ENCODE peak calls at places on chromosome 5, in ten cellular contexts. One of them, this sample, is unnamed.
A peak's percentile ranks its signal among the peaks of the same experiment; 100 is the strongest.

GRCh38 chr5:124790895-124791732 is 44.7 kb upstream of the ZNF608 start:
- DNase-seq in AG04450: peak; percentile 4
- DNase-seq in CD8-positive, alpha-beta T cell: no peak
- DNase-seq in tibial artery: no peak
- DNase-seq in left lung: no peak
- DNase-seq in cardiac muscle cell: peak; percentile 40
- DNase-seq in fibroblast of lung: peak; percentile 42
- DNase-seq in hepatocyte: peak; percentile 61
- DNase-seq in psoas muscle: no peak
- DNase-seq in endodermal cell: no peak
- DNase-seq in this sample: no peak

GRCh38 chr5:65800775-65801174 is 78.8 kb downstream of the NLN start:
- DNase-seq in fibroblast of lung: no peak
- DNase-seq in hepatocyte: no peak
- DNase-seq in cardiac muscle cell: no peak
- DNase-seq in CD8-positive, alpha-beta T cell: no peak
- DNase-seq in left lung: no peak
- DNase-seq in AG04450: no peak
- DNase-seq in endodermal cell: no peak
- DNase-seq in psoas muscle: no peak
- DNase-seq in tibial artery: no peak
- DNase-seq in this sample: no peak

GRCh38 chr5:71533142-71533541 is 54.0 kb upstream of the MCCC2 start:
- DNase-seq in fibroblast of lung: peak; percentile 81
- DNase-seq in tibial artery: no peak
- DNase-seq in cardiac muscle cell: peak; percentile 39
- DNase-seq in CD8-positive, alpha-beta T cell: no peak
- DNase-seq in psoas muscle: no peak
- DNase-seq in hepatocyte: no peak
- DNase-seq in endodermal cell: no peak
- DNase-seq in left lung: no peak
- DNase-seq in AG04450: no peak
- DNase-seq in this sample: no peak

GRCh38 chr5:119383008-119383407 is 27.2 kb downstream of the TNFAIP8 start:
- DNase-seq in hepatocyte: no peak
- DNase-seq in CD8-positive, alpha-beta T cell: no peak
- DNase-seq in endodermal cell: no peak
- DNase-seq in tibial artery: no peak
- DNase-seq in AG04450: no peak
- DNase-seq in fibroblast of lung: no peak
- DNase-seq in left lung: no peak
- DNase-seq in psoas muscle: no peak
- DNase-seq in cardiac muscle cell: no peak
- DNase-seq in this sample: no peak

GRCh38 chr5:80246995-80247729 is 8.7 kb downstream of the SERINC5 start:
- DNase-seq in hepatocyte: peak; percentile 90
- DNase-seq in tibial artery: peak; percentile 68
- DNase-seq in endodermal cell: peak; percentile 87
- DNase-seq in fibroblast of lung: peak; percentile 85
- DNase-seq in AG04450: no peak
- DNase-seq in cardiac muscle cell: peak; percentile 91
- DNase-seq in left lung: no peak
- DNase-seq in psoas muscle: peak; percentile 43
- DNase-seq in CD8-positive, alpha-beta T cell: peak; percentile 46
- DNase-seq in this sample: peak; percentile 97

GRCh38 chr5:169067641-169068316 is 233.2 kb downstream of the SLIT3 start:
- DNase-seq in cardiac muscle cell: peak; percentile 40
- DNase-seq in left lung: no peak
- DNase-seq in CD8-positive, alpha-beta T cell: no peak
- DNase-seq in psoas muscle: no peak
- DNase-seq in hepatocyte: no peak
- DNase-seq in fibroblast of lung: no peak
- DNase-seq in AG04450: no peak
- DNase-seq in endodermal cell: no peak
- DNase-seq in tibial artery: no peak
- DNase-seq in this sample: no peak

GRCh38 chr5:96144289-96144688 is 182.6 kb upstream of the ELL2 start:
- DNase-seq in cardiac muscle cell: no peak
- DNase-seq in psoas muscle: no peak
- DNase-seq in fibroblast of lung: no peak
- DNase-seq in AG04450: no peak
- DNase-seq in tibial artery: no peak
- DNase-seq in hepatocyte: peak; percentile 28
- DNase-seq in CD8-positive, alpha-beta T cell: no peak
- DNase-seq in endodermal cell: peak; percentile 78
- DNase-seq in left lung: no peak
- DNase-seq in this sample: no peak

GRCh38 chr5:179250561-179251225 is 94.6 kb downstream of the ADAMTS2 start:
- DNase-seq in left lung: peak; percentile 22
- DNase-seq in cardiac muscle cell: no peak
- DNase-seq in AG04450: no peak
- DNase-seq in hepatocyte: no peak
- DNase-seq in psoas muscle: no peak
- DNase-seq in CD8-positive, alpha-beta T cell: no peak
- DNase-seq in fibroblast of lung: no peak
- DNase-seq in endodermal cell: peak; percentile 32
- DNase-seq in tibial artery: peak; percentile 60
- DNase-seq in this sample: no peak

GRCh38 chr5:126139773-126140172 is 283.4 kb upstream of the GRAMD2B start:
- DNase-seq in hepatocyte: no peak
- DNase-seq in fibroblast of lung: peak; percentile 19
- DNase-seq in CD8-positive, alpha-beta T cell: no peak
- DNase-seq in AG04450: no peak
- DNase-seq in psoas muscle: no peak
- DNase-seq in left lung: no peak
- DNase-seq in cardiac muscle cell: peak; percentile 14
- DNase-seq in endodermal cell: no peak
- DNase-seq in tibial artery: no peak
- DNase-seq in this sample: peak; percentile 22

GRCh38 chr5:160496334-160496733 is 74.7 kb downstream of the PTTG1 start:
- DNase-seq in cardiac muscle cell: no peak
- DNase-seq in fibroblast of lung: no peak
- DNase-seq in endodermal cell: no peak
- DNase-seq in psoas muscle: no peak
- DNase-seq in AG04450: no peak
- DNase-seq in hepatocyte: no peak
- DNase-seq in left lung: no peak
- DNase-seq in CD8-positive, alpha-beta T cell: no peak
- DNase-seq in tibial artery: no peak
- DNase-seq in this sample: no peak

GRCh38 chr5:169956756-169957155 is 23.5 kb downstream of the INSYN2B start:
- DNase-seq in fibroblast of lung: no peak
- DNase-seq in cardiac muscle cell: peak; percentile 88
- DNase-seq in left lung: no peak
- DNase-seq in endodermal cell: no peak
- DNase-seq in tibial artery: no peak
- DNase-seq in AG04450: no peak
- DNase-seq in CD8-positive, alpha-beta T cell: no peak
- DNase-seq in psoas muscle: no peak
- DNase-seq in hepatocyte: no peak
- DNase-seq in this sample: no peak

GRCh38 chr5:154287136-154287535 is 96.6 kb downstream of the GALNT10 start:
- DNase-seq in tibial artery: no peak
- DNase-seq in AG04450: peak; percentile 49
- DNase-seq in cardiac muscle cell: peak; percentile 88
- DNase-seq in endodermal cell: peak; percentile 74
- DNase-seq in psoas muscle: no peak
- DNase-seq in fibroblast of lung: peak; percentile 54
- DNase-seq in hepatocyte: peak; percentile 60
- DNase-seq in CD8-positive, alpha-beta T cell: no peak
- DNase-seq in left lung: no peak
- DNase-seq in this sample: peak; percentile 70

GRCh38 chr5:68544656-68545565 is 329.4 kb downstream of the PIK3R1 start:
- DNase-seq in psoas muscle: no peak
- DNase-seq in endodermal cell: no peak
- DNase-seq in tibial artery: no peak
- DNase-seq in AG04450: no peak
- DNase-seq in left lung: no peak
- DNase-seq in fibroblast of lung: no peak
- DNase-seq in hepatocyte: peak; percentile 49
- DNase-seq in CD8-positive, alpha-beta T cell: no peak
- DNase-seq in cardiac muscle cell: no peak
- DNase-seq in this sample: no peak

GRCh38 chr5:181028032-181028819 is 11.8 kb upstream of the BTNL9 start:
- DNase-seq in psoas muscle: no peak
- DNase-seq in hepatocyte: peak; percentile 24
- DNase-seq in left lung: peak; percentile 45
- DNase-seq in endodermal cell: peak; percentile 74
- DNase-seq in tibial artery: no peak
- DNase-seq in CD8-positive, alpha-beta T cell: no peak
- DNase-seq in AG04450: no peak
- DNase-seq in fibroblast of lung: no peak
- DNase-seq in cardiac muscle cell: no peak
- DNase-seq in this sample: no peak

GRCh38 chr5:64635056-64635686 is 55.1 kb upstream of the SHISAL2B start:
- DNase-seq in hepatocyte: peak; percentile 34
- DNase-seq in left lung: no peak
- DNase-seq in endodermal cell: no peak
- DNase-seq in fibroblast of lung: peak; percentile 62
- DNase-seq in AG04450: peak; percentile 15
- DNase-seq in psoas muscle: no peak
- DNase-seq in tibial artery: no peak
- DNase-seq in cardiac muscle cell: peak; percentile 59
- DNase-seq in CD8-positive, alpha-beta T cell: no peak
- DNase-seq in this sample: no peak

GRCh38 chr5:149317281-149318048 is 27.8 kb upstream of the GRPEL2 start:
- DNase-seq in psoas muscle: no peak
- DNase-seq in endodermal cell: peak; percentile 67
- DNase-seq in left lung: no peak
- DNase-seq in fibroblast of lung: peak; percentile 61
- DNase-seq in CD8-positive, alpha-beta T cell: peak; percentile 38
- DNase-seq in hepatocyte: peak; percentile 56
- DNase-seq in tibial artery: no peak
- DNase-seq in AG04450: peak; percentile 33
- DNase-seq in cardiac muscle cell: peak; percentile 75
- DNase-seq in this sample: peak; percentile 28

GRCh38 chr5:118791986-118792734 is 196.2 kb downstream of the DTWD2 start:
- DNase-seq in fibroblast of lung: peak; percentile 86
- DNase-seq in left lung: no peak
- DNase-seq in CD8-positive, alpha-beta T cell: no peak
- DNase-seq in AG04450: peak; percentile 50
- DNase-seq in psoas muscle: no peak
- DNase-seq in cardiac muscle cell: peak; percentile 84
- DNase-seq in tibial artery: no peak
- DNase-seq in endodermal cell: peak; percentile 70
- DNase-seq in hepatocyte: peak; percentile 85
- DNase-seq in this sample: peak; percentile 79

DNA sequence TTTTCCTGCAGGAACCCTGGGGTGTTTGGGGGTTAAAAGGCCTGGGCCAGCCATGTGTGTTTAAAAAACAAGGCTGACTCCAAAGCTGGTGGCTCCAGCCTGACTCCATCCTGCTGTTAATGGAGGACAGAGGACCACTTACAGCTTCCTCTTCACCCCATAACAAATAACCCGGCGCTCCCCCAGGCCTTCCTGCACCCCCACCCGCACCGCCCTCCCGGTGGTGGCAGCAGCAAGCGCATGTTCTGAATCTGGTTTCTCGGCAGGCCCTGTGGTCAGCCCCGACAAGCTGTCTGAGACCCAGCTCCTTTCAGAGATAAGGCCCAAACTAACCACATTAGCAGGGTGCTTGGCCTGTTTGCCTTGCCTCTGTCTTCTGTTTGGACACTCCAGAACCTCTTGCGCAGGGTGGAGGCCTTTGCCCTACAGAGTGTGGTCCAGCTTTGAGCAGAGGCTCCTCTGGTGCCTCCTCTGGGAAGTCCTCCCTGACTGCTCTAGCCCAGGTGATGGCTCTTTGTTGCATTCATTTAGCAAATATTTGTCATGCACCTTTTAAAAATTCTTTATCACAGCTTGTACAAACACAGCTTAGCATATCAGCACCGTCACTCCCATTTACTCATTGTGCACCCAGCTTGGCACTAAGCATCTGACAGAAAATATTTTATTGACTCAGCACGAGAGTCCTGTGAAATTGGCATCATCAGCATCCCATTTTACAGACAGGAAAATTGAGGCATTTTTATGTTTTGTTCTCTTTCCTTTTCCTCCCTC is 78.4 kb downstream of the NDFIP1 start:
- DNase-seq in AG04450: no peak
- DNase-seq in hepatocyte: no peak
- DNase-seq in endodermal cell: no peak
- DNase-seq in left lung: no peak
- DNase-seq in cardiac muscle cell: peak; percentile 70
- DNase-seq in tibial artery: no peak
- DNase-seq in psoas muscle: no peak
- DNase-seq in CD8-positive, alpha-beta T cell: no peak
- DNase-seq in fibroblast of lung: peak; percentile 13
- DNase-seq in this sample: no peak
- H3K27ac ChIP-seq in AG04450: no peak overlapping the region
- H3K27ac ChIP-seq in hepatocyte: peak overlapping the region; percentile 16
- H3K27ac ChIP-seq in endodermal cell: no peak overlapping the region
- H3K27ac ChIP-seq in left lung: no peak overlapping the region
- H3K27ac ChIP-seq in cardiac muscle cell: no peak overlapping the region
- H3K27ac ChIP-seq in tibial artery: no peak overlapping the region
- H3K27ac ChIP-seq in psoas muscle: no peak overlapping the region
- H3K27ac ChIP-seq in CD8-positive, alpha-beta T cell: no peak overlapping the region
- H3K27ac ChIP-seq in fibroblast of lung: no peak overlapping the region
- H3K27ac ChIP-seq in this sample: no peak overlapping the region

GRCh38 chr5:77658662-77659061 is 20.1 kb upstream of the OTP start:
- DNase-seq in cardiac muscle cell: no peak
- DNase-seq in left lung: no peak
- DNase-seq in psoas muscle: no peak
- DNase-seq in AG04450: no peak
- DNase-seq in hepatocyte: no peak
- DNase-seq in tibial artery: no peak
- DNase-seq in fibroblast of lung: no peak
- DNase-seq in endodermal cell: no peak
- DNase-seq in CD8-positive, alpha-beta T cell: no peak
- DNase-seq in this sample: no peak
- TF ChIP-seq CTCF in cardiac muscle cell: no peak
- TF ChIP-seq CTCF in left lung: no peak
- TF ChIP-seq CTCF in psoas muscle: no peak
- TF ChIP-seq CTCF in AG04450: no peak
- TF ChIP-seq CTCF in hepatocyte: no peak
- TF ChIP-seq CTCF in tibial artery: no peak
- TF ChIP-seq CTCF in fibroblast of lung: no peak
- TF ChIP-seq CTCF in endodermal cell: no peak
- TF ChIP-seq CTCF in CD8-positive, alpha-beta T cell: no peak
- TF ChIP-seq CTCF in this sample: no peak

GRCh38 chr5:100858987-100859545 is 44.0 kb downstream of the ST8SIA4 start:
- DNase-seq in tibial artery: no peak
- DNase-seq in CD8-positive, alpha-beta T cell: no peak
- DNase-seq in AG04450: no peak
- DNase-seq in hepatocyte: no peak
- DNase-seq in psoas muscle: no peak
- DNase-seq in fibroblast of lung: no peak
- DNase-seq in cardiac muscle cell: no peak
- DNase-seq in left lung: no peak
- DNase-seq in endodermal cell: no peak
- DNase-seq in this sample: no peak
- H3K4me3 ChIP-seq in tibial artery: no peak overlapping the region
- H3K4me3 ChIP-seq in CD8-positive, alpha-beta T cell: no peak overlapping the region
- H3K4me3 ChIP-seq in AG04450: no peak overlapping the region
- H3K4me3 ChIP-seq in hepatocyte: no peak overlapping the region
- H3K4me3 ChIP-seq in psoas muscle: no peak overlapping the region
- H3K4me3 ChIP-seq in fibroblast of lung: no peak overlapping the region
- H3K4me3 ChIP-seq in cardiac muscle cell: no peak overlapping the region
- H3K4me3 ChIP-seq in left lung: no peak overlapping the region
- H3K4me3 ChIP-seq in endodermal cell: no peak overlapping the region
- H3K4me3 ChIP-seq in this sample: no peak overlapping the region

GRCh38 chr5:17276445-17276844 is 59.0 kb downstream of the BASP1 start:
- DNase-seq in endodermal cell: no peak
- DNase-seq in psoas muscle: no peak
- DNase-seq in left lung: no peak
- DNase-seq in AG04450: no peak
- DNase-seq in cardiac muscle cell: no peak
- DNase-seq in tibial artery: no peak
- DNase-seq in hepatocyte: no peak
- DNase-seq in CD8-positive, alpha-beta T cell: no peak
- DNase-seq in fibroblast of lung: no peak
- DNase-seq in this sample: no peak
- H3K27ac ChIP-seq in endodermal cell: no peak overlapping the region
- H3K27ac ChIP-seq in psoas muscle: no peak overlapping the region
- H3K27ac ChIP-seq in left lung: no peak overlapping the region
- H3K27ac ChIP-seq in AG04450: no peak overlapping the region
- H3K27ac ChIP-seq in cardiac muscle cell: no peak overlapping the region
- H3K27ac ChIP-seq in tibial artery: no peak overlapping the region
- H3K27ac ChIP-seq in hepatocyte: no peak overlapping the region
- H3K27ac ChIP-seq in CD8-positive, alpha-beta T cell: no peak overlapping the region
- H3K27ac ChIP-seq in fibroblast of lung: no peak overlapping the region
- H3K27ac ChIP-seq in this sample: no peak overlapping the region

This sample was measured in brain microvascular endothelial cell.